ENCODE peak calls at places on chromosome 14, in six cellular contexts. S is fibroblast of pulmonary artery, G is MM.1S, P is hippocampal formation, J is endothelial cell, Z is AG20443. X is an unnamed sample.

GRCh38 chr14:89139404-89140247 is 277.4 kb downstream of the FOXN3 start:
- DNase-seq in S (no peak), G (no peak), P (no peak), J (no peak), Z (no peak), X (no peak)

GRCh38 chr14:89304972-89305703 is 111.9 kb downstream of the FOXN3 start:
- DNase-seq in S (peak), G (peak), P (no peak), J (no peak), Z (peak), X (peak)

GRCh38 chr14:99502989-99503421 is 21.8 kb downstream of the CCNK start:
- DNase-seq in S (no peak), G (no peak), P (no peak), J (no peak), Z (no peak), X (no peak)

GRCh38 chr14:24389266-24389855 is 9.4 kb upstream of the NYNRIN start:
- DNase-seq in S (peak), G (no peak), P (no peak), J (no peak), Z (no peak), X (no peak)

GRCh38 chr14:86858043-86858442 is 1134.9 kb downstream of the GALC start:
- DNase-seq in S (peak), G (no peak), P (no peak), J (no peak), Z (peak), X (peak)

GRCh38 chr14:44030963-44031362 is 476.1 kb downstream of the FSCB start:
- DNase-seq in S (no peak), G (no peak), P (no peak), J (peak), Z (no peak), X (no peak)

GRCh38 chr14:55160989-55161388 is 30.4 kb downstream of the DLGAP5 start:
- DNase-seq in S (peak), G (peak), P (no peak), J (no peak), Z (peak), X (no peak)

GRCh38 chr14:56390859-56391258 is 188.7 kb upstream of the TMEM260 start:
- DNase-seq in S (no peak), G (no peak), P (no peak), J (no peak), Z (no peak), X (no peak)

GRCh38 chr14:33039321-33039720 is 100.6 kb downstream of the NPAS3 start:
- DNase-seq in S (no peak), G (no peak), P (no peak), J (no peak), Z (no peak), X (no peak)

GRCh38 chr14:34710006-34710405 is 4.4 kb downstream of the CFL2 start:
- DNase-seq in S (no peak), G (no peak), P (no peak), J (no peak), Z (no peak), X (no peak)

GRCh38 chr14:96575233-96575632 is 73.1 kb downstream of the PAPOLA start:
- DNase-seq in S (no peak), G (no peak), P (no peak), J (no peak), Z (no peak), X (no peak)

GRCh38 chr14:58977366-58977765 is 211.1 kb upstream of the DAAM1 start:
- DNase-seq in S (no peak), G (no peak), P (no peak), J (no peak), Z (peak), X (no peak)

X was measured in osteoblast.